ENCODE peak calls at places on chromosomes 7 and 10, in seven cellular contexts. Z, S, R, J, M, V and O are unnamed samples.

GRCh38 chr7:86600506-86601290 is 43.0 kb upstream of the GRM3 start:
- DNase-seq in M (no peak), J (no peak), S (no peak), Z (peak; percentile 39), R (peak; percentile 4), V (no peak), O (no peak)

GRCh38 chr7:106979551-106980357 is 64.8 kb upstream of the PRKAR2B start:
- DNase-seq in M (no peak), S (no peak), J (peak; percentile 22), Z (peak; percentile 47), V (no peak), R (no peak), O (no peak)

GRCh38 chr7:29807179-29807841 is 1.0 kb downstream of the WIPF3 start:
- DNase-seq in V (no peak), J (no peak), R (peak; percentile 64), Z (peak; percentile 63), S (no peak), M (no peak), O (no peak)

GRCh38 chr7:114979388-114979787 is 57.5 kb downstream of the MDFIC start:
- DNase-seq in J (peak; percentile 63), M (peak; percentile 47), S (no peak), V (no peak), R (peak; percentile 16), Z (no peak), O (no peak)

GRCh38 chr10:86083664-86084175 is 282.9 kb downstream of the GRID1 start:
- DNase-seq in J (no peak), R (no peak), V (peak; percentile 34), Z (no peak), M (no peak), S (no peak), O (no peak)

GRCh38 chr10:51029172-51029641 is 45.1 kb upstream of the PRKG1 start:
- DNase-seq in R (no peak), V (no peak), J (no peak), S (no peak), M (peak; percentile 60), Z (no peak), O (no peak)

GRCh38 chr10:121087129-121087528 is 236.0 kb downstream of the WDR11 start:
- DNase-seq in M (no peak), S (no peak), J (no peak), R (no peak), Z (no peak), V (no peak), O (no peak)

GRCh38 chr7:20737840-20738448 is 48.7 kb downstream of the SP8 start:
- DNase-seq in R (peak; percentile 12), M (no peak), S (no peak), J (no peak), V (no peak), Z (no peak), O (no peak)

GRCh38 chr7:157193274-157193673 is 54.5 kb downstream of the UBE3C start:
- DNase-seq in S (no peak), V (no peak), J (no peak), M (no peak), Z (no peak), R (peak; percentile 50), O (no peak)

GRCh38 chr7:27901028-27901760 is 161.2 kb downstream of the TAX1BP1 start:
- DNase-seq in S (no peak), V (no peak), R (no peak), M (peak; percentile 68), Z (no peak), J (no peak), O (no peak)

GRCh38 chr7:118330373-118330772 is 105.9 kb downstream of the ANKRD7 start:
- DNase-seq in S (no peak), M (no peak), J (no peak), Z (no peak), R (no peak), V (no peak), O (no peak)

GRCh38 chr7:51457079-51457478 is 140.5 kb upstream of the COBL start:
- DNase-seq in M (no peak), V (no peak), Z (no peak), J (no peak), S (no peak), R (no peak), O (no peak)

GRCh38 chr10:92692085-92692671 is 2.4 kb downstream of the HHEX start:
- DNase-seq in R (no peak), Z (peak; percentile 55), J (no peak), M (no peak), S (no peak), V (no peak), O (no peak)

GRCh38 chr10:92690211-92691041 is 671 bp downstream of the HHEX start:
- DNase-seq in R (peak; percentile 60), Z (peak; percentile 58), S (peak; percentile 54), J (peak; percentile 27), M (peak; percentile 69), V (no peak), O (peak; percentile 68)

GRCh38 chr10:92691591-92692084 is 1.9 kb downstream of the HHEX start:
- DNase-seq in J (peak; percentile 33), R (no peak), S (no peak), M (no peak), Z (peak; percentile 70), V (no peak), O (no peak)

GRCh38 chr10:92689663-92690210 is at the start of gene HHEX:
- DNase-seq in R (peak; percentile 67), S (peak; percentile 29), J (no peak), V (no peak), M (peak; percentile 76), Z (peak; percentile 79), O (no peak)

DNA sequence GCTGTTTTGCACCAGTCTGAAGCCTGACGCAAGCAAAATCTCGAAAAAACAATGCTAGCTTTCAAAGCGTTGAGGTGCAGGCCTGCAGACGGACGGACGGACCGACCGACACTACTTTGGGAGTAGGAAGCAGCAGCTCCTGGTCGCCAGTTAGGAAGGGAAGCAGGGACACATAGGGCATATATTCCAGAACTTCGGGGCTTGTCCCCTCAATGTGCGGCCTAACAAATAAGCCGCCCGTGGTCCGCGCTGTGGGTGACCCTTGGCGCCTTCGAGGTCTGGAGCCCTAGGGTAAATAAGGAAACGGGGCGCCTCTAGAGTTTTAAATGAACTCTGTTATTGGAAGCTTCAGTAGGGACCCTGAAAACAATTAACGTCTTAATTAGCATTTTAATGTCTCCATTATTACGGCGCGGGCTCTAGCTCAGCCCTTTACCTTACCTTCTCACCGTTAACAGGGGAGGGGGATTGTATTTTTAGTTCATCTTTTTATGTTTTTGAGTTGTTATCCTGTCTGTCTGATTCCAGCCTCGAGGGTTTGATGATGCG is 1.4 kb downstream of the HHEX start:
- DNase-seq in J (no peak), M (no peak), S (no peak), V (no peak), R (no peak), Z (peak; percentile 58), O (no peak)
- H3K4me3 ChIP-seq in J (peak overlapping the region; percentile 65), M (peak overlapping the region; percentile 95), S (peak overlapping the region; percentile 42), V (peak overlapping the region; percentile 61), R (no peak overlapping the region), Z (peak overlapping the region; percentile 43), O (peak overlapping the region; percentile 94)

DNA sequence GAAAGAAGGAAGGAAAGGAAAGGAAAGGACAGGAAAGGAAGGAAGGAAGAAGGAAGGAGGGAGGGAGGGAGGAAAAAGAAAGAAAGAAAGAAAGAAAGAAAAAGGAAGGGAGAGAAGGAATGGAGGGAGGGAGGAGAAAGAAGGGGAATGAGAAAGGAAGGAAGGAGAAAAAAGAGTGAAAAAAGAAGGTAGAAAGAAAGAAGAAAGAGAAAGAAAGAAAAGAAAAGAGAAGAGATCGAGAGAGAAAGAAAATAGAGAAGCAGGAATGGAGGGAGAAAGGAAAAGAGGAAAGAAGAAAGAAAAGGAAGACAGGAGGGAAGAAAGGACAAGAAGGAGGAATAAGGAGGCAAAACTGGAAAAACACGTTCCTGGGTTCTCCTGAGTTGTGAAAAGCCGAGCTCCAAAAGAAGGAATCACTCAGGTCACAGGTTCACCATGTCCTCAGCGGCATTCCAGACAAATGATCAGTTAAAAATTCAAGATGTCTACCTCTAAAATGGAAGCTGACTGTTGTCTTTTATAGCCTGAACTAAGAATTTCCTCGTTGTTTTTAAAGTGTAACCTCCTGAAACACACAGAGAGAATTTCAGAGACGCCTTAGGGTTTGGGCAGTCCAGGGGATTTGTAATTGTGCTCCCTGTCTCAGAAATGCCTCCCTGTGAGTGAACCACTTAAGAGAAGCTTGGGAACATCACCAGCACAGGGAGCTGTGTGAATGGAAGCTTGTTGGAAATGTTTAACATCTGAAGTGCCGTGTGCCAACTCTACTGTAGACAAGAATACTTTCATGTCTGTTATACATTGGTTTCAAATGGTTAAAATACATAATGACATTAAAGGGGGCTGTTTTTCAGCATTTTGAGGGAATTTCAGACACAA is 80.7 kb downstream of the INHBA start:
- DNase-seq in V (no peak), M (no peak), S (no peak), Z (no peak), J (no peak), R (no peak), O (no peak)
- H3K4me1 ChIP-seq in V (no peaks in the 10 kb centered on the region), M (no peaks in the 10 kb centered on the region), S (no peaks in the 10 kb centered on the region), Z (no peaks in the 10 kb centered on the region), J (no peaks in the 10 kb centered on the region), R (no peaks in the 10 kb centered on the region), O (no peaks in the 10 kb centered on the region)

DNA sequence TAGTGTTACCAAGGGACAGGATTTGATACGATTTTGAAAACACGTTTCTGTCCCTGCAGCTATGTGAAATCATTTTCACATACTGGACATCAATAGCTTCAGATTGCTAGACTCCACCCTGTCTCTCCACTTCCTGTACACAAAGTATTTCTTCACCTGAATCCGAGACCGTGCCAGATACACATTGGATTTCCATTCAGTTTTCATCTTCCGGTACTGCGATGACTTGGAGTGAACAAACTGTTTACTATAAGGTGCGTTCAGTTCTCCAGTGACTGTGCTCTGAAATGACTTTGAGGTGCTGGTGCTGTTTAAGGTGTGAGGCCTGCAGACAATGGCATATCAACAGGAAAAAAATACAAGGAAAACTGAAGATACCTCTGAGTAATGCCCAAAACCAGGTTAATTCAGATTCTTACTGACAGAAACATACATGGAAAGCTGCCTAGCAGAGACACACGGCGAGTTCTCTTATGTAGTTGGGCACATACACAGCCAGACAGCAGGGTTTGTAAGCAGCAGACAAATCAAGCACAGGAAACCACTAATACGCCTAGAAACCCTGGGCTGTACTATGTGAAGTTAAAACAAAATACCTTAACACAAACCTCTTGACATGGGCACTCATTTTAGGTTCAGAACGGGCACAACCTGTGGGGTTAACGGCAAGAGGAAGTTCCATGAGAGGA is 119.2 kb downstream of the GALNT11 start:
- DNase-seq in S (no peak), M (no peak), V (no peak), J (no peak), R (no peak), Z (no peak), O (no peak)
- H3K27ac ChIP-seq in S (peak overlapping the region; percentile 40), M (no peak overlapping the region), V (no peak overlapping the region), J (no peak overlapping the region), R (no peak overlapping the region), Z (no peak overlapping the region), O (no peak overlapping the region)

GRCh38 chr10:125161570-125162139 is 1.3 kb upstream of the CTBP2 start:
- DNase-seq in V (no peak), Z (no peak), S (no peak), J (no peak), R (peak; percentile 53), M (peak; percentile 61), O (no peak)
- H3K4me3 ChIP-seq in V (peak overlapping the region; percentile 78), Z (peak overlapping the region; percentile 93), S (no peak overlapping the region), J (peak overlapping the region; percentile 69), R (peak overlapping the region; percentile 74), M (peak overlapping the region; percentile 98), O (peak overlapping the region; percentile 98)

GRCh38 chr7:95549818-95550529 is 46.3 kb downstream of the PDK4 start:
- DNase-seq in S (no peak), Z (no peak), R (peak; percentile 87), J (peak; percentile 99), V (no peak), M (peak; percentile 74), O (no peak)
- H3K4me1 ChIP-seq in S (no peaks in the 10 kb centered on the region), Z (peaks cover 3% of the 10 kb centered on the region), R (peaks cover 37% of the 10 kb centered on the region), J (peaks cover 72% of the 10 kb centered on the region), V (peaks cover 55% of the 10 kb centered on the region), M (no peaks in the 10 kb centered on the region), O (peaks cover 4% of the 10 kb centered on the region)